ENCODE peak calls at places on chromosomes 2 and 18, in seven cellular contexts. One of them, this sample, is unnamed. For H3K4me1, the result is how much of the 10 kb centered on the place peaks cover.

GRCh38 chr2:42567389-42567788 is 1.0 kb upstream of the MTA3 start:
- DNase-seq in H9: no peak
- DNase-seq in heart left ventricle: no peak
- DNase-seq in effector memory CD4-positive, alpha-beta T cell: no peak
- DNase-seq in GM23338: peak
- DNase-seq in H1: no peak
- DNase-seq in CD8-positive, alpha-beta T cell: no peak
- DNase-seq in this sample: no peak

GRCh38 chr2:172722481-172722880 is 13.2 kb upstream of the RAPGEF4 start:
- DNase-seq in effector memory CD4-positive, alpha-beta T cell: no peak
- DNase-seq in heart left ventricle: no peak
- DNase-seq in H9: no peak
- DNase-seq in H1: no peak
- DNase-seq in CD8-positive, alpha-beta T cell: no peak
- DNase-seq in GM23338: no peak
- DNase-seq in this sample: no peak

GRCh38 chr2:191713837-191714236 is 35.9 kb downstream of the NABP1 start:
- DNase-seq in GM23338: peak
- DNase-seq in heart left ventricle: no peak
- DNase-seq in CD8-positive, alpha-beta T cell: no peak
- DNase-seq in H9: peak
- DNase-seq in effector memory CD4-positive, alpha-beta T cell: no peak
- DNase-seq in H1: no peak
- DNase-seq in this sample: no peak

GRCh38 chr2:25018681-25019080 is 23.2 kb upstream of the EFR3B start:
- DNase-seq in GM23338: no peak
- DNase-seq in effector memory CD4-positive, alpha-beta T cell: no peak
- DNase-seq in H1: no peak
- DNase-seq in CD8-positive, alpha-beta T cell: no peak
- DNase-seq in H9: no peak
- DNase-seq in heart left ventricle: no peak
- DNase-seq in this sample: no peak

GRCh38 chr2:196437626-196438025 is 201.9 kb upstream of the CCDC150 start:
- DNase-seq in H9: no peak
- DNase-seq in H1: no peak
- DNase-seq in heart left ventricle: no peak
- DNase-seq in GM23338: no peak
- DNase-seq in CD8-positive, alpha-beta T cell: no peak
- DNase-seq in effector memory CD4-positive, alpha-beta T cell: no peak
- DNase-seq in this sample: no peak

GRCh38 chr18:61388010-61388409 is 54.8 kb downstream of the CDH20 start:
- DNase-seq in heart left ventricle: no peak
- DNase-seq in effector memory CD4-positive, alpha-beta T cell: no peak
- DNase-seq in CD8-positive, alpha-beta T cell: no peak
- DNase-seq in H1: no peak
- DNase-seq in GM23338: no peak
- DNase-seq in H9: no peak
- DNase-seq in this sample: no peak

GRCh38 chr2:30026091-30027055 is 105.0 kb upstream of the ALK start:
- DNase-seq in H1: no peak
- DNase-seq in effector memory CD4-positive, alpha-beta T cell: no peak
- DNase-seq in GM23338: peak
- DNase-seq in H9: peak
- DNase-seq in CD8-positive, alpha-beta T cell: no peak
- DNase-seq in heart left ventricle: peak
- DNase-seq in this sample: no peak

GRCh38 chr2:62091471-62091870 is 104.4 kb upstream of the B3GNT2 start:
- DNase-seq in H1: no peak
- DNase-seq in effector memory CD4-positive, alpha-beta T cell: no peak
- DNase-seq in CD8-positive, alpha-beta T cell: no peak
- DNase-seq in heart left ventricle: no peak
- DNase-seq in H9: no peak
- DNase-seq in GM23338: no peak
- DNase-seq in this sample: no peak

GRCh38 chr18:77559274-77559910 is 309.7 kb downstream of the GALR1 start:
- DNase-seq in effector memory CD4-positive, alpha-beta T cell: no peak
- DNase-seq in heart left ventricle: no peak
- DNase-seq in GM23338: no peak
- DNase-seq in H1: no peak
- DNase-seq in CD8-positive, alpha-beta T cell: no peak
- DNase-seq in H9: no peak
- DNase-seq in this sample: no peak

GRCh38 chr2:74573747-74574562 is 19.4 kb downstream of the DOK1 start:
- DNase-seq in H1: no peak
- DNase-seq in GM23338: no peak
- DNase-seq in heart left ventricle: no peak
- DNase-seq in effector memory CD4-positive, alpha-beta T cell: no peak
- DNase-seq in H9: no peak
- DNase-seq in CD8-positive, alpha-beta T cell: no peak
- DNase-seq in this sample: no peak

GRCh38 chr2:104938226-104938941 is 84.5 kb downstream of the POU3F3 start:
- DNase-seq in effector memory CD4-positive, alpha-beta T cell: no peak
- DNase-seq in H9: no peak
- DNase-seq in CD8-positive, alpha-beta T cell: no peak
- DNase-seq in heart left ventricle: no peak
- DNase-seq in GM23338: no peak
- DNase-seq in H1: no peak
- DNase-seq in this sample: no peak

GRCh38 chr2:68799138-68799537 is 64.5 kb downstream of the ARHGAP25 start:
- DNase-seq in H1: no peak
- DNase-seq in H9: no peak
- DNase-seq in CD8-positive, alpha-beta T cell: no peak
- DNase-seq in heart left ventricle: no peak
- DNase-seq in effector memory CD4-positive, alpha-beta T cell: no peak
- DNase-seq in GM23338: no peak
- DNase-seq in this sample: no peak
- H3K4me1 ChIP-seq in H1: under half
- H3K4me1 ChIP-seq in H9: under half
- H3K4me1 ChIP-seq in CD8-positive, alpha-beta T cell: under half
- H3K4me1 ChIP-seq in heart left ventricle: under half
- H3K4me1 ChIP-seq in effector memory CD4-positive, alpha-beta T cell: under half
- H3K4me1 ChIP-seq in GM23338: under half
- H3K4me1 ChIP-seq in this sample: under half

GRCh38 chr2:11310212-11310611 is 34.2 kb downstream of the ROCK2 start:
- DNase-seq in H1: no peak
- DNase-seq in GM23338: no peak
- DNase-seq in heart left ventricle: no peak
- DNase-seq in CD8-positive, alpha-beta T cell: no peak
- DNase-seq in H9: no peak
- DNase-seq in effector memory CD4-positive, alpha-beta T cell: no peak
- DNase-seq in this sample: no peak
- H3K4me1 ChIP-seq in H1: under half
- H3K4me1 ChIP-seq in GM23338: under half
- H3K4me1 ChIP-seq in heart left ventricle: under half
- H3K4me1 ChIP-seq in CD8-positive, alpha-beta T cell: under half
- H3K4me1 ChIP-seq in H9: under half
- H3K4me1 ChIP-seq in effector memory CD4-positive, alpha-beta T cell: under half
- H3K4me1 ChIP-seq in this sample: under half

DNA sequence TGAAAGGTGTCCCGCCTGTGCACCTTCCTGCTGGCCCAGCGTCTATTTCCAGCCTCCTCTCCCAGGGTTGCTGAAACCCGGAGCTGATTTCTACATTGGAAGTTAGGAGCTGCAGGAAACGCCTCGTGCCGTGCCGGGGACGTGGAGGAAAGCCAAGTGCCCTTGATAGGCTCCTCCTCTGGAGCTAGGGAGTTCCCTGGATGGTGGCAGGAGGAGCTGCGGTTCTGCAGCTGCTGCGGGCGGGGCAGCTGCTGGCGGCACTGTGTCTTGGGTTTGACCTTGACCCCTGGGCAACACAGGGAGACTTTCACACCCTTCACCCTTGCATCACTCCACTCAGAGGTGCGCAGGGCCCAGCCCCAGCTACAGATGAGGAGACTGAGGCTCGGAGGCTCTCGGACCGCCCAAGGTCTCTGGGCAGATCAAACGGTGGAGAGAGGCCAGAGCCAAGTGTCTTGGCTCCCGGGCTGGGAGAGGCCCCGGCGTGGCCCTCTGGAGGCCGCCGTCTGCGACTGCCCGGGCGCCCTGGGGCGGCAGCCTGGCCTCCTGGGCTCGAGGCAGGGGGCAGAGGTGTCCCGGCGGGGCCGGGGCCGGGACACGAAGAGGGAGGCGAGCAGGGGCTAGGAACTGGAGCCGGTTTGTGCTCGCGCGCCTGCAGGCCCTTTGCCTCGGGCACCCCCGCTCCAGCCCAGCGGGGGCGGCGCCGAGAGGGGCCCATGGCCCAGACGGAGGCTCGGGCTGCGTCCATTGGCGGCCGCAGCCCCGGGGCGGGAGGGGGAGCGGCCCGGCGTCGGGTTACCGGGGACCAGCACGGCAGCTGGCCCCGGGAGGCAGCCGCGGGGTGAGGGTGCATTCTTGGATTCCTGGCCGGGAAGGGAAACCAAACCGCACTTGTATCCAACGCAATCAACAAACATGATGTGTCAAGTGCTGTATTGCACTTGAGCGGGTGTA is 129.7 kb upstream of the SLC1A4 start:
- DNase-seq in H1: no peak
- DNase-seq in H9: peak
- DNase-seq in CD8-positive, alpha-beta T cell: no peak
- DNase-seq in heart left ventricle: peak
- DNase-seq in effector memory CD4-positive, alpha-beta T cell: no peak
- DNase-seq in GM23338: peak
- DNase-seq in this sample: peak
- H3K4me1 ChIP-seq in H1: under half
- H3K4me1 ChIP-seq in H9: under half
- H3K4me1 ChIP-seq in CD8-positive, alpha-beta T cell: under half
- H3K4me1 ChIP-seq in heart left ventricle: under half
- H3K4me1 ChIP-seq in effector memory CD4-positive, alpha-beta T cell: under half
- H3K4me1 ChIP-seq in GM23338: under half
- H3K4me1 ChIP-seq in this sample: half or more

DNA sequence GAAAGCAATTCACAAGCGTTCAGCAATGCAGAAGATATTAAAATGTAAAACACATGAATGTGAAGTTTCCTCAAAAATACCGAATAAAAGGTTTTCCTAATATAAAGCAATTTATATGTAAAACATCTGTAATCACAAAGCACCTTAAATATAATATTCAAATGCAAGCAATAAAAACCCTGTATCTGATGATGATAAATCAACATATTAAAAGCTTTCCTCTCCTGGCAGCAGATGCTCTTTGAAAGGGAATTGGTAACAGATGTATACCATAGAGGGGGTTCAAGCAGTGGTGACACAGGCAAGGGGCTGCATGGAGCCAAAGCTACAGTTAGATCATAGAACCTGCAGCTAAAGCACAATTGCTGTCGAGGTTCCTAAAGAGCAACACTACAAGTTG is 1011.1 kb upstream of the NXPH2 start:
- DNase-seq in effector memory CD4-positive, alpha-beta T cell: no peak
- DNase-seq in H9: no peak
- DNase-seq in GM23338: no peak
- DNase-seq in heart left ventricle: no peak
- DNase-seq in CD8-positive, alpha-beta T cell: no peak
- DNase-seq in H1: no peak
- DNase-seq in this sample: no peak
- H3K4me1 ChIP-seq in effector memory CD4-positive, alpha-beta T cell: under half
- H3K4me1 ChIP-seq in H9: under half
- H3K4me1 ChIP-seq in GM23338: under half
- H3K4me1 ChIP-seq in heart left ventricle: under half
- H3K4me1 ChIP-seq in CD8-positive, alpha-beta T cell: under half
- H3K4me1 ChIP-seq in H1: under half
- H3K4me1 ChIP-seq in this sample: under half

GRCh38 chr2:40421643-40422297 is 30.1 kb downstream of the SLC8A1 start:
- DNase-seq in H1: no peak
- DNase-seq in effector memory CD4-positive, alpha-beta T cell: no peak
- DNase-seq in CD8-positive, alpha-beta T cell: no peak
- DNase-seq in GM23338: no peak
- DNase-seq in heart left ventricle: no peak
- DNase-seq in H9: no peak
- DNase-seq in this sample: no peak
- H3K4me1 ChIP-seq in H1: under half
- H3K4me1 ChIP-seq in effector memory CD4-positive, alpha-beta T cell: under half
- H3K4me1 ChIP-seq in CD8-positive, alpha-beta T cell: under half
- H3K4me1 ChIP-seq in GM23338: under half
- H3K4me1 ChIP-seq in heart left ventricle: under half
- H3K4me1 ChIP-seq in H9: under half
- H3K4me1 ChIP-seq in this sample: under half

GRCh38 chr2:173948827-173949226 is 16.3 kb downstream of the SP3 start:
- DNase-seq in H9: no peak
- DNase-seq in effector memory CD4-positive, alpha-beta T cell: no peak
- DNase-seq in heart left ventricle: no peak
- DNase-seq in GM23338: no peak
- DNase-seq in CD8-positive, alpha-beta T cell: no peak
- DNase-seq in H1: no peak
- DNase-seq in this sample: no peak
- H3K4me1 ChIP-seq in H9: under half
- H3K4me1 ChIP-seq in effector memory CD4-positive, alpha-beta T cell: under half
- H3K4me1 ChIP-seq in heart left ventricle: under half
- H3K4me1 ChIP-seq in GM23338: under half
- H3K4me1 ChIP-seq in CD8-positive, alpha-beta T cell: half or more
- H3K4me1 ChIP-seq in H1: under half
- H3K4me1 ChIP-seq in this sample: under half

This sample was measured in PC-9.